ENCODE peak calls at places on chromosomes 13 and 19, in nine cellular contexts. One of them, this sample, is unnamed.

GRCh38 chr19:38183227-38183914 is 40.7 kb downstream of the DPF1 start:
- DNase-seq in substantia nigra: no peak
- DNase-seq in neural crest cell: peak; percentile 43
- DNase-seq in heart right ventricle: peak; percentile 36
- DNase-seq in dermis microvascular lymphatic vessel endothelial cell: no peak
- DNase-seq in AG09319: no peak
- DNase-seq in lower lobe of right lung: no peak
- DNase-seq in astrocyte of the spinal cord: no peak
- DNase-seq in MV-4-11: no peak
- DNase-seq in this sample: no peak

GRCh38 chr13:80444240-80445015 is 103.5 kb upstream of the SPRY2 start:
- DNase-seq in substantia nigra: no peak
- DNase-seq in neural crest cell: no peak
- DNase-seq in heart right ventricle: no peak
- DNase-seq in dermis microvascular lymphatic vessel endothelial cell: no peak
- DNase-seq in AG09319: no peak
- DNase-seq in lower lobe of right lung: no peak
- DNase-seq in astrocyte of the spinal cord: no peak
- DNase-seq in MV-4-11: peak; percentile 92
- DNase-seq in this sample: no peak

GRCh38 chr13:73228546-73228945 is 169.7 kb downstream of the KLF5 start:
- DNase-seq in substantia nigra: no peak
- DNase-seq in neural crest cell: no peak
- DNase-seq in heart right ventricle: no peak
- DNase-seq in dermis microvascular lymphatic vessel endothelial cell: peak; percentile 1
- DNase-seq in AG09319: no peak
- DNase-seq in lower lobe of right lung: no peak
- DNase-seq in astrocyte of the spinal cord: peak; percentile 56
- DNase-seq in MV-4-11: peak; percentile 8
- DNase-seq in this sample: no peak

GRCh38 chr19:50777830-50778303 is 7.6 kb downstream of the GPR32 start:
- DNase-seq in substantia nigra: no peak
- DNase-seq in neural crest cell: peak; percentile 18
- DNase-seq in heart right ventricle: no peak
- DNase-seq in dermis microvascular lymphatic vessel endothelial cell: no peak
- DNase-seq in AG09319: no peak
- DNase-seq in lower lobe of right lung: no peak
- DNase-seq in astrocyte of the spinal cord: no peak
- DNase-seq in MV-4-11: peak; percentile 58
- DNase-seq in this sample: no peak

GRCh38 chr19:43572172-43572588 is 3.1 kb downstream of the XRCC1 start:
- DNase-seq in substantia nigra: no peak
- DNase-seq in neural crest cell: no peak
- DNase-seq in heart right ventricle: no peak
- DNase-seq in dermis microvascular lymphatic vessel endothelial cell: no peak
- DNase-seq in AG09319: no peak
- DNase-seq in lower lobe of right lung: no peak
- DNase-seq in astrocyte of the spinal cord: no peak
- DNase-seq in MV-4-11: no peak
- DNase-seq in this sample: no peak

GRCh38 chr19:14614099-14614412 is 31.2 kb downstream of the CLEC17A start:
- DNase-seq in substantia nigra: no peak
- DNase-seq in neural crest cell: no peak
- DNase-seq in heart right ventricle: no peak
- DNase-seq in dermis microvascular lymphatic vessel endothelial cell: no peak
- DNase-seq in AG09319: no peak
- DNase-seq in lower lobe of right lung: peak; percentile 63
- DNase-seq in astrocyte of the spinal cord: no peak
- DNase-seq in MV-4-11: peak; percentile 99
- DNase-seq in this sample: no peak

GRCh38 chr13:23477096-23477495 is 43.6 kb upstream of the SACS start:
- DNase-seq in substantia nigra: no peak
- DNase-seq in neural crest cell: no peak
- DNase-seq in heart right ventricle: no peak
- DNase-seq in dermis microvascular lymphatic vessel endothelial cell: no peak
- DNase-seq in AG09319: no peak
- DNase-seq in lower lobe of right lung: no peak
- DNase-seq in astrocyte of the spinal cord: no peak
- DNase-seq in MV-4-11: no peak
- DNase-seq in this sample: no peak

GRCh38 chr13:50831510-50831909 is 12.0 kb downstream of the DLEU7 start:
- DNase-seq in substantia nigra: no peak
- DNase-seq in neural crest cell: no peak
- DNase-seq in heart right ventricle: no peak
- DNase-seq in dermis microvascular lymphatic vessel endothelial cell: no peak
- DNase-seq in AG09319: no peak
- DNase-seq in lower lobe of right lung: no peak
- DNase-seq in astrocyte of the spinal cord: no peak
- DNase-seq in MV-4-11: no peak
- DNase-seq in this sample: no peak

GRCh38 chr13:45113809-45114208 is 6.5 kb upstream of the GTF2F2 start:
- DNase-seq in substantia nigra: no peak
- DNase-seq in neural crest cell: no peak
- DNase-seq in heart right ventricle: no peak
- DNase-seq in dermis microvascular lymphatic vessel endothelial cell: no peak
- DNase-seq in AG09319: no peak
- DNase-seq in lower lobe of right lung: no peak
- DNase-seq in astrocyte of the spinal cord: no peak
- DNase-seq in MV-4-11: no peak
- DNase-seq in this sample: no peak

GRCh38 chr19:38737921-38738731 is 6.1 kb downstream of the CAPN12 start:
- DNase-seq in substantia nigra: no peak
- DNase-seq in neural crest cell: no peak
- DNase-seq in heart right ventricle: no peak
- DNase-seq in dermis microvascular lymphatic vessel endothelial cell: no peak
- DNase-seq in AG09319: no peak
- DNase-seq in lower lobe of right lung: peak; percentile 35
- DNase-seq in astrocyte of the spinal cord: no peak
- DNase-seq in MV-4-11: no peak
- DNase-seq in this sample: no peak

GRCh38 chr13:36998624-36999041 is 507 bp downstream of the ALG5 start:
- DNase-seq in substantia nigra: no peak
- DNase-seq in neural crest cell: peak; percentile 22
- DNase-seq in heart right ventricle: peak; percentile 14
- DNase-seq in dermis microvascular lymphatic vessel endothelial cell: no peak
- DNase-seq in AG09319: no peak
- DNase-seq in lower lobe of right lung: peak; percentile 49
- DNase-seq in astrocyte of the spinal cord: no peak
- DNase-seq in MV-4-11: no peak
- DNase-seq in this sample: peak; percentile 16

GRCh38 chr13:42754801-42755513 is 26.4 kb upstream of the FAM216B start:
- DNase-seq in substantia nigra: no peak
- DNase-seq in neural crest cell: no peak
- DNase-seq in heart right ventricle: no peak
- DNase-seq in dermis microvascular lymphatic vessel endothelial cell: no peak
- DNase-seq in AG09319: no peak
- DNase-seq in lower lobe of right lung: no peak
- DNase-seq in astrocyte of the spinal cord: no peak
- DNase-seq in MV-4-11: peak; percentile 49
- DNase-seq in this sample: no peak

GRCh38 chr19:44738603-44739585 is 9.6 kb upstream of the BCL3 start:
- DNase-seq in substantia nigra: no peak
- DNase-seq in neural crest cell: no peak
- DNase-seq in heart right ventricle: no peak
- DNase-seq in dermis microvascular lymphatic vessel endothelial cell: no peak
- DNase-seq in AG09319: no peak
- DNase-seq in lower lobe of right lung: no peak
- DNase-seq in astrocyte of the spinal cord: no peak
- DNase-seq in MV-4-11: peak; percentile 17
- DNase-seq in this sample: no peak

GRCh38 chr19:38028913-38029565 is 122.0 kb downstream of the SIPA1L3 start:
- DNase-seq in substantia nigra: no peak
- DNase-seq in neural crest cell: no peak
- DNase-seq in heart right ventricle: no peak
- DNase-seq in dermis microvascular lymphatic vessel endothelial cell: peak; percentile 74
- DNase-seq in AG09319: no peak
- DNase-seq in lower lobe of right lung: no peak
- DNase-seq in astrocyte of the spinal cord: peak; percentile 63
- DNase-seq in MV-4-11: no peak
- DNase-seq in this sample: no peak

GRCh38 chr19:46456930-46457329 is 14.4 kb downstream of the PNMA8A start:
- DNase-seq in substantia nigra: no peak
- DNase-seq in neural crest cell: no peak
- DNase-seq in heart right ventricle: no peak
- DNase-seq in dermis microvascular lymphatic vessel endothelial cell: no peak
- DNase-seq in AG09319: no peak
- DNase-seq in lower lobe of right lung: no peak
- DNase-seq in astrocyte of the spinal cord: no peak
- DNase-seq in MV-4-11: no peak
- DNase-seq in this sample: no peak

This sample was measured in GM12892.